ENCODE peak calls at places on chromosomes 16 and 17, in four cellular contexts. One of them, this sample, is unnamed.
A peak's percentile ranks its signal among the peaks of the same experiment; 100 is the strongest.

GRCh38 chr17:27327871-27328270 is 34.0 kb downstream of the WSB1 start:
- DNase-seq in HEK293T: no peak
- DNase-seq in HepG2: no peak
- DNase-seq in K562: no peak
- DNase-seq in this sample: no peak

GRCh38 chr17:49987290-49987585 is 7.8 kb downstream of the DLX3 start:
- DNase-seq in HepG2: no peak
- DNase-seq in HEK293T: no peak
- DNase-seq in K562: no peak
- DNase-seq in this sample: no peak

GRCh38 chr16:83955218-83956130 is 2.4 kb downstream of the OSGIN1 start:
- DNase-seq in HEK293T: no peak
- DNase-seq in K562: no peak
- DNase-seq in HepG2: no peak
- DNase-seq in this sample: no peak

GRCh38 chr16:5006348-5007193 is 27.2 kb downstream of the NAGPA start:
- DNase-seq in HepG2: no peak
- DNase-seq in K562: no peak
- DNase-seq in HEK293T: no peak
- DNase-seq in this sample: no peak

GRCh38 chr16:70593544-70593943 is 52.8 kb upstream of the IL34 start:
- DNase-seq in K562: no peak
- DNase-seq in HepG2: no peak
- DNase-seq in HEK293T: no peak
- DNase-seq in this sample: no peak

GRCh38 chr16:84686702-84687298 is 13.0 kb upstream of the USP10 start:
- DNase-seq in HEK293T: no peak
- DNase-seq in HepG2: no peak
- DNase-seq in K562: no peak
- DNase-seq in this sample: no peak

GRCh38 chr16:57479422-57480126 is 6.7 kb downstream of the DOK4 start:
- DNase-seq in HepG2: peak; percentile 60
- DNase-seq in K562: no peak
- DNase-seq in HEK293T: peak; percentile 53
- DNase-seq in this sample: no peak

GRCh38 chr16:50316102-50316847 is 49.9 kb downstream of the ADCY7 start:
- DNase-seq in HEK293T: no peak
- DNase-seq in K562: no peak
- DNase-seq in HepG2: no peak
- DNase-seq in this sample: no peak

GRCh38 chr17:63537991-63538692 is 12.1 kb upstream of the DCAF7 start:
- DNase-seq in HepG2: no peak
- DNase-seq in K562: peak; percentile 63
- DNase-seq in HEK293T: no peak
- DNase-seq in this sample: no peak

GRCh38 chr16:2692948-2693651 is 10.8 kb downstream of the KCTD5 start:
- DNase-seq in K562: peak; percentile 48
- DNase-seq in HEK293T: no peak
- DNase-seq in HepG2: no peak
- DNase-seq in this sample: no peak

GRCh38 chr17:35896011-35896587 is 15.9 kb upstream of the CCL5 start:
- DNase-seq in HEK293T: no peak
- DNase-seq in K562: no peak
- DNase-seq in HepG2: no peak
- DNase-seq in this sample: no peak

DNA sequence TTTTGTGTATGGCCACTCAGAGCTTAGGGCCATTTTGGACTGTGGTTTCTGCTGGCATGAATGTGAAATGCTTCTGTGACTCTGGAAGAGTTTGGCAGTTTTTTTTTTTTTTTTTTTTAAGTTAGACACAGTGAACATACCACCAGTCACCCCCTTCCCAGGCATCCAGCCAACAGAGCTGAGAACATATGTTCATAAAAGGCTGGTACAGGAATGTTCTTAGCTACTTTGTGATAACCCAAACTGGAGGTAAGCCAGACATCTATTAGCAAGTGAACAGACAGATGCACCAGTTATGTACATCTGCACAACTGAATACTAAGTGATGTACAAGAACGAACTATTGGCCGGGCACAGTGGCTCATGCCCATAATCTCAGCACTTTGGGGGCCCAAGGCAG is 92.7 kb downstream of the ABCC1 start:
- DNase-seq in HEK293T: no peak
- DNase-seq in HepG2: no peak
- DNase-seq in K562: no peak
- DNase-seq in this sample: no peak
- TF ChIP-seq TARDBP in HEK293T: no peak
- TF ChIP-seq TARDBP in HepG2: no peak
- TF ChIP-seq TARDBP in K562: no peak
- TF ChIP-seq TARDBP in this sample: no peak

DNA sequence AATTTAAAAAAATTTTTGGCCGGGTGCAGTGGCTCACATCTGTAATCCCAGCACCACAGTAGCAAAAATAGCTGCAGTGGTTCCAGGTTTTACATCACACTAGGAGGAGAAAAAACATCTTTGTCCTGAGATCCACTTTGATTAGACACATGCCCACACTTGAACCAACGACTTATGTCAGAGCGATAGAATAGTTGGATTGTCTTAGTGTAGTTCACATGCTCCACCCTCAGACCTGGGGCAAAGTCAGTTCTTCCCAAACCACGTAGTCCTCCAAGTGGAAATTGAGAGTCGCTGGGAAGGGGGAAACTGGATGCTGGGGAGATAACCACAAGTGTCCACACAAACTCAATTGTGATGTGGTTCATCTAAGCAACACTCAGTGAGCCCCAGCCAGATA is 11.4 kb upstream of the ITGAM start:
- DNase-seq in HepG2: no peak
- DNase-seq in HEK293T: no peak
- DNase-seq in K562: no peak
- DNase-seq in this sample: no peak
- TF ChIP-seq TARDBP in HepG2: no peak
- TF ChIP-seq TARDBP in HEK293T: no peak
- TF ChIP-seq TARDBP in K562: no peak
- TF ChIP-seq TARDBP in this sample: no peak

GRCh38 chr16:11321662-11322061 is 23.6 kb upstream of the RMI2 start:
- DNase-seq in HepG2: no peak
- DNase-seq in K562: no peak
- DNase-seq in HEK293T: no peak
- DNase-seq in this sample: no peak

GRCh38 chr16:11318817-11319216 is 26.4 kb upstream of the RMI2 start:
- DNase-seq in HepG2: no peak
- DNase-seq in HEK293T: no peak
- DNase-seq in K562: no peak
- DNase-seq in this sample: no peak

GRCh38 chr16:11320170-11320569 is 25.1 kb upstream of the RMI2 start:
- DNase-seq in HepG2: no peak
- DNase-seq in HEK293T: no peak
- DNase-seq in K562: no peak
- DNase-seq in this sample: no peak

GRCh38 chr16:11316331-11317015 is 28.8 kb upstream of the RMI2 start:
- DNase-seq in HepG2: no peak
- DNase-seq in HEK293T: no peak
- DNase-seq in K562: no peak
- DNase-seq in this sample: no peak

DNA sequence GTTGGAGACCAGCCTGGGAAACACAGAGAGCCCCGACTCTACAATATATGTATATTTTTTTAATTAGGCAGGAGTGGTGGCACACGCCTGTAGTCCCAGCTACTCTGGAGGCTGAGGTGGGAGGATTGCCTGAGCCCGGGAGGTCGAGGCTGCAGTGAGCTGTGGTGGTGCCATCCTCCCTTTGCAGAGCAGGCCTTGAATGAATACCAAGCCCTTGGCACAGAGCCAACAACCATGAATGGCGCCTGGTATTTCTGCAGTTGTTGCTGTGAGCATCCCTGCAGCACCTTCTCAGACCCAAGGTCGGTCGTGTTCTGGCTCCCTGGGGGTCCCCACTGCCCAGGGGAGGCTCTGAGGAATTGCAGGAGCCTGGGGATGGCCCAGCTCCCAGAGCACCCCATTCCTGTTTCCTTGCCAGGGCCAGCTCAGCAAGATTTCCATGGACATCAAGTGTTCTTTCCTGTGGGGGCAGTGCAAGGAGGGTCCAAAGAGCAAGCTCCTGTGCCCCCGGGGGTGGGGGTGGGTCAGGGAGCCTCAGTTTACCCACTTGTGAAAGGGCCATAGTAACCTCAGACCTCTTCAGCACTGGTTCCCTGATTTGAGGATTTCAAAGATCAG is 25.6 kb upstream of the RMI2 start:
- DNase-seq in HepG2: peak; percentile 60
- DNase-seq in K562: no peak
- DNase-seq in HEK293T: no peak
- DNase-seq in this sample: no peak
- TF ChIP-seq TARDBP in HepG2: no peak
- TF ChIP-seq TARDBP in K562: no peak
- TF ChIP-seq TARDBP in HEK293T: no peak
- TF ChIP-seq TARDBP in this sample: no peak

GRCh38 chr16:102060-102855 is 24.2 kb downstream of the MPG start:
- DNase-seq in HEK293T: no peak
- DNase-seq in HepG2: no peak
- DNase-seq in K562: no peak
- DNase-seq in this sample: no peak
- TF ChIP-seq TARDBP in HEK293T: no peak
- TF ChIP-seq TARDBP in HepG2: no peak
- TF ChIP-seq TARDBP in K562: no peak
- TF ChIP-seq TARDBP in this sample: no peak

GRCh38 chr17:37098910-37099664 is 150.3 kb downstream of the AATF start:
- DNase-seq in HEK293T: no peak
- DNase-seq in HepG2: no peak
- DNase-seq in K562: no peak
- DNase-seq in this sample: no peak
- TF ChIP-seq TARDBP in HEK293T: no peak
- TF ChIP-seq TARDBP in HepG2: no peak
- TF ChIP-seq TARDBP in K562: no peak
- TF ChIP-seq TARDBP in this sample: no peak